ENCODE peak calls at places on chromosomes 6 and 20, in nine cellular contexts. P, X, Q, Z, G, I, C, R and J are unnamed samples.

GRCh38 chr20:3221398-3222226 is 12.3 kb downstream of the ITPA start:
- DNase-seq in X (no peak), Z (no peak), Q (no peak), G (no peak), C (no peak), R (peak; percentile 44), I (no peak), P (no peak), J (no peak)

GRCh38 chr20:44431502-44432234 is 44.0 kb upstream of the TTPAL start:
- DNase-seq in C (no peak), R (peak; percentile 74), X (no peak), G (no peak), P (no peak), I (no peak), Q (no peak), Z (no peak), J (no peak)

GRCh38 chr20:63482021-63482587 is 9.6 kb upstream of the KCNQ2 start:
- DNase-seq in R (no peak), C (no peak), G (no peak), Z (no peak), I (no peak), X (no peak), P (no peak), Q (no peak), J (no peak)

GRCh38 chr6:28981833-28982475 is 23.2 kb downstream of the ZNF311 start:
- DNase-seq in X (peak; percentile 75), G (peak; percentile 92), C (peak; percentile 91), P (peak; percentile 87), Q (peak; percentile 68), I (peak; percentile 88), R (peak; percentile 62), Z (no peak), J (peak; percentile 59)

GRCh38 chr6:52526634-52527033 is 50.2 kb downstream of the TRAM2 start:
- DNase-seq in G (no peak), Z (no peak), C (no peak), R (no peak), Q (no peak), I (no peak), P (no peak), X (no peak), J (no peak)

GRCh38 chr6:149473080-149474052 is 11.4 kb downstream of the ZC3H12D start:
- DNase-seq in G (peak; percentile 41), Q (no peak), P (peak; percentile 48), I (no peak), C (peak; percentile 43), X (no peak), Z (no peak), R (peak; percentile 29), J (no peak)

GRCh38 chr6:137403855-137404254 is 90.3 kb downstream of the OLIG3 start:
- DNase-seq in X (no peak), G (no peak), Z (no peak), R (no peak), P (no peak), Q (no peak), I (no peak), C (no peak), J (no peak)

GRCh38 chr6:75424610-75425548 is 68.7 kb downstream of the FILIP1 start:
- DNase-seq in R (no peak), G (no peak), P (no peak), C (no peak), Z (no peak), Q (no peak), X (no peak), I (no peak), J (no peak)

GRCh38 chr6:167543602-167544506 is 219.0 kb downstream of the TTLL2 start:
- DNase-seq in X (no peak), I (no peak), Z (no peak), R (no peak), P (no peak), G (peak; percentile 74), Q (no peak), C (no peak), J (no peak)

GRCh38 chr6:55980627-55981211 is 105.3 kb upstream of the BMP5 start:
- DNase-seq in C (peak; percentile 69), X (no peak), R (peak; percentile 17), G (peak; percentile 50), Q (no peak), P (peak; percentile 8), I (peak; percentile 65), Z (no peak), J (no peak)

GRCh38 chr20:13788167-13788834 is 3.5 kb downstream of the NDUFAF5 start:
- DNase-seq in Z (no peak), Q (no peak), C (peak; percentile 77), X (peak; percentile 26), P (peak; percentile 73), I (peak; percentile 79), R (peak; percentile 81), G (peak; percentile 70), J (no peak)

GRCh38 chr6:157665172-157665571 is 157.9 kb upstream of the SNX9 start:
- DNase-seq in C (no peak), P (no peak), X (no peak), G (no peak), I (no peak), Q (no peak), R (no peak), Z (no peak), J (no peak)

GRCh38 chr6:146950351-146950835 is 253.8 kb upstream of the STXBP5 start:
- DNase-seq in Q (no peak), I (peak; percentile 65), R (no peak), G (no peak), P (peak; percentile 18), X (no peak), C (no peak), Z (no peak), J (peak; percentile 35)

GRCh38 chr6:166584046-166584679 is 2.3 kb downstream of the RAMACL start:
- DNase-seq in C (no peak), P (no peak), G (no peak), I (no peak), X (no peak), Q (no peak), R (no peak), Z (no peak), J (no peak)

GRCh38 chr6:135358907-135359459 is 138.6 kb downstream of the AHI1 start:
- DNase-seq in P (no peak), Z (peak; percentile 5), R (no peak), X (no peak), Q (no peak), C (no peak), I (no peak), G (peak; percentile 58), J (no peak)

GRCh38 chr20:63128367-63128766 is 87.6 kb downstream of the YTHDF1 start:
- DNase-seq in Z (no peak), C (no peak), G (no peak), Q (no peak), P (no peak), R (peak; percentile 77), X (no peak), I (no peak), J (no peak)

GRCh38 chr6:5302995-5303622 is 41.8 kb downstream of the FARS2 start:
- DNase-seq in R (no peak), Q (peak; percentile 28), Z (no peak), C (peak; percentile 84), X (peak; percentile 56), I (peak; percentile 80), G (peak; percentile 30), P (peak; percentile 91), J (peak; percentile 37)

DNA sequence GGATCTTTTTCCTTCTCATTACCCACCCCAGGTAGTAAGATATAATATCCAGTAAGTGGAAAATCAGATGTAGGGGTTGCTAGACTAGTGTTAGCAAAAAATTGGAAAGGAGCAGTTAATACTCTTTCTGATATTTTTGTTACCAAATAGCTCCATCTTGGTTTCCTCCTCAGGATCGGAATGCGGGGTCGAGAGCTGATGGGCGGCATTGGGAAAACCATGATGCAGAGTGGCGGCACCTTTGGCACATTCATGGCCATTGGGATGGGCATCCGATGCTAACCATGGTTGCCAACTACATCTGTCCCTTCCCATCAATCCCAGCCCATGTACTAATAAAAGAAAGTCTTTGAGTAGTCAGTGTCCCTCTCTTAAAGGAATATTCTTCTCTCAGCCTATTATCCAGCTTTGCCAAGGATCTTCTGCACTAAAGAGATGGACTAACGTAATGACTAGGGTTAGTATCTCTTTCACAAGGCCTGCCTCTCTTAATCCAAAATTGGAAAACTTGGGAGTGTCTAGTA is 1.5 kb downstream of the ROMO1 start:
- DNase-seq in Q (no peak), C (no peak), Z (no peak), I (no peak), P (no peak), R (peak; percentile 31), X (no peak), G (no peak), J (no peak)
- H3K4me3 ChIP-seq in Q (peak overlapping the region; percentile 94), C (peak overlapping the region; percentile 94), Z (peak overlapping the region; percentile 98), I (peak overlapping the region; percentile 77), P (peak overlapping the region; percentile 99), R (peak overlapping the region; percentile 95), X (no peak overlapping the region), G (no peak overlapping the region), J (peak overlapping the region; percentile 84)

GRCh38 chr20:36336838-36337478 is 30.8 kb downstream of the DLGAP4 start:
- DNase-seq in X (no peak), Q (no peak), Z (no peak), C (no peak), P (no peak), R (peak; percentile 6), I (no peak), G (no peak), J (no peak)
- H3K4me3 ChIP-seq in X (no peak overlapping the region), Q (no peak overlapping the region), Z (no peak overlapping the region), C (no peak overlapping the region), P (no peak overlapping the region), R (no peak overlapping the region), I (no peak overlapping the region), G (no peak overlapping the region), J (no peak overlapping the region)

GRCh38 chr6:16741112-16742016 is 19.9 kb downstream of the ATXN1 start:
- DNase-seq in C (no peak), X (no peak), G (peak; percentile 96), Z (peak; percentile 93), R (peak; percentile 71), P (peak; percentile 46), Q (no peak), I (peak; percentile 50), J (peak; percentile 98)
- H3K4me3 ChIP-seq in C (no peak overlapping the region), X (no peak overlapping the region), G (no peak overlapping the region), Z (no peak overlapping the region), R (peak overlapping the region; percentile 35), P (no peak overlapping the region), Q (no peak overlapping the region), I (no peak overlapping the region), J (no peak overlapping the region)

GRCh38 chr6:138815797-138816528 is 20.1 kb downstream of the ECT2L start:
- DNase-seq in I (peak; percentile 76), P (peak; percentile 72), R (no peak), G (peak; percentile 78), Z (peak; percentile 16), X (no peak), C (peak; percentile 82), Q (no peak), J (peak; percentile 29)

GRCh38 chr6:138817799-138818198 is 21.9 kb downstream of the ECT2L start:
- DNase-seq in I (peak; percentile 88), Z (peak; percentile 51), X (no peak), R (no peak), P (peak; percentile 41), G (peak; percentile 77), Q (no peak), C (no peak), J (peak; percentile 25)

GRCh38 chr6:138818496-138819194 is 22.8 kb downstream of the ECT2L start:
- DNase-seq in C (peak; percentile 45), P (peak; percentile 75), R (no peak), Z (no peak), G (no peak), Q (no peak), X (no peak), I (no peak), J (no peak)

GRCh38 chr6:138814179-138814834 is 18.4 kb downstream of the ECT2L start:
- DNase-seq in R (no peak), Z (no peak), C (no peak), Q (no peak), G (no peak), I (peak; percentile 15), X (no peak), P (no peak), J (no peak)

GRCh38 chr6:138815221-138815620 is 19.3 kb downstream of the ECT2L start:
- DNase-seq in R (no peak), I (no peak), G (no peak), Z (no peak), Q (no peak), P (no peak), C (no peak), X (no peak), J (no peak)
- H3K4me3 ChIP-seq in R (no peak overlapping the region), I (no peak overlapping the region), G (no peak overlapping the region), Z (no peak overlapping the region), Q (no peak overlapping the region), P (no peak overlapping the region), C (no peak overlapping the region), X (no peak overlapping the region), J (no peak overlapping the region)